ENCODE peak calls at places on chromosomes 1 and 21, in five cellular contexts. L is HFF-Myc, S is heart left ventricle, A is WTC11, Y is A549. F is an unnamed sample.

GRCh38 chr1:17347769-17348592 is 24.0 kb upstream of the PADI6 start:
- DNase-seq in L (peak; percentile 46), S (no peak), A (no peak), Y (peak; percentile 47), F (peak; percentile 29)

GRCh38 chr1:972726-973458 is 6.6 kb downstream of the PLEKHN1 start:
- DNase-seq in L (no peak), S (peak; percentile 20), A (no peak), Y (no peak), F (no peak)

GRCh38 chr1:230122361-230123279 is 55.6 kb downstream of the GALNT2 start:
- DNase-seq in L (no peak), S (no peak), A (no peak), Y (no peak), F (no peak)

GRCh38 chr1:115457295-115457694 is 119.2 kb upstream of the NGF start:
- DNase-seq in L (no peak), S (no peak), A (no peak), Y (no peak), F (no peak)

GRCh38 chr1:115089443-115090340 is at the start of gene TSPAN2:
- DNase-seq in L (no peak), S (peak; percentile 81), A (peak; percentile 95), Y (peak; percentile 54), F (peak; percentile 96)

GRCh38 chr21:33951276-33952178 is 35.9 kb upstream of the ATP5PO start:
- DNase-seq in L (no peak), S (no peak), A (no peak), Y (no peak), F (no peak)

GRCh38 chr1:204266504-204267034 is 52.8 kb upstream of the GOLT1A start:
- DNase-seq in L (no peak), S (no peak), A (no peak), Y (peak; percentile 46), F (no peak)

GRCh38 chr1:52825868-52826267 is 16.7 kb upstream of the ZYG11A start:
- DNase-seq in L (no peak), S (no peak), A (no peak), Y (no peak), F (no peak)

GRCh38 chr1:53899206-53899628 is 5.2 kb downstream of the DIO1 start:
- DNase-seq in L (no peak), S (no peak), A (no peak), Y (no peak), F (no peak)

GRCh38 chr1:21378705-21379494 is 61.0 kb upstream of the NBPF3 start:
- DNase-seq in L (no peak), S (no peak), A (no peak), Y (peak; percentile 65), F (no peak)

GRCh38 chr1:75423616-75424015 is 187.3 kb downstream of the SLC44A5 start:
- DNase-seq in L (no peak), S (no peak), A (no peak), Y (no peak), F (no peak)
- TF ChIP-seq CTCF in L (no peak), S (no peak), A (peak; percentile 20), Y (no peak), F (peak; percentile 64)

GRCh38 chr21:44755227-44755626 is 43.9 kb upstream of the TSPEAR start:
- DNase-seq in L (no peak), S (no peak), A (no peak), Y (no peak), F (peak; percentile 8)
- TF ChIP-seq CTCF in L (no peak), S (no peak), A (no peak), Y (no peak), F (no peak)

GRCh38 chr1:118363396-118363795 is 178.4 kb upstream of the SPAG17 start:
- DNase-seq in L (no peak), S (no peak), A (no peak), Y (no peak), F (no peak)

GRCh38 chr1:118360817-118361216 is 175.8 kb upstream of the SPAG17 start:
- DNase-seq in L (peak; percentile 63), S (no peak), A (no peak), Y (no peak), F (no peak)

GRCh38 chr1:118370861-118371260 is 185.8 kb upstream of the SPAG17 start:
- DNase-seq in L (no peak), S (no peak), A (no peak), Y (no peak), F (no peak)

GRCh38 chr1:118366296-118366695 is 181.3 kb upstream of the SPAG17 start:
- DNase-seq in L (no peak), S (no peak), A (no peak), Y (no peak), F (no peak)

DNA sequence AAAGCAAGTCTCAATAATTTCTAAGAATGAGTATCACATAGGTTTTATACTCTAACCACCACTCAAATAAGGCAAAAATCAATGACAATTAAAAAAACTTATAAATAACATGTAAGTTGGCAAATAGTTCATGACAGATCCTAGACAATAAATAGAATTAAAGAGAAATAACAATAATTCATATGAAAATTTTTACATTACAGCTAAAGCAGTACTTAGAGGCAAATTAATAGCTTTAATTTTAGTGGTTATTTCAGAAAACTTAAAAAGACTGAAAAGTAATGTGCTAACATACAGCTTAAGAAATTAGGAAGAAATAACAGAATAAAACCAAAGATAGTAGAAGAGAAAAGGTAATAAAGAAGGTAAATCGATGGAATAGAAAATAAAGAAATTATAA is 179.9 kb upstream of the SPAG17 start:
- DNase-seq in L (no peak), S (no peak), A (no peak), Y (no peak), F (no peak)
- TF ChIP-seq CTCF in L (no peak), S (no peak), A (no peak), Y (no peak), F (no peak)

GRCh38 chr1:15975358-15975804 is 520 bp downstream of the ZBTB17 start:
- DNase-seq in L (no peak), S (peak; percentile 71), A (peak; percentile 72), Y (peak; percentile 44), F (peak; percentile 74)
- TF ChIP-seq CTCF in L (no peak), S (no peak), A (no peak), Y (peak; percentile 5), F (peak; percentile 50)

DNA sequence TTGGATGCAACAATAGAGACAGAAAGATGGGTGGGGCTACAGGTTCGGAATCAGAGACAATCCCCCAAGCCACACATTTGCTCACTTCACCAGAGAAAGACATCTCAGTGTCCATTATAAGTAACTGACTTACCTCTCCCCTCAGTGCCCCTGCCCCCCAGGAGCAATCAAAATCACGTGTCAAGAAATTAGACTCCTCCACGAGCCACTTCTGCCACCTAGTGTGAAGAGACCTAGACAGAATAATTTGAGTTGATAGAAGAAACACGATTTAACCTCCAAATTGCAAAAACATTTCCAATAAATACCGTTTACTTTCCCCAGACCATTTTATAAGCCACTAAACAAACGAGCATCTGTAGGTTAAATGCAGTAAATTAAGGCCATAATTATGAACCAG is 123.2 kb downstream of the SLC30A10 start:
- DNase-seq in L (no peak), S (no peak), A (no peak), Y (peak; percentile 10), F (no peak)
- TF ChIP-seq CTCF in L (peak; percentile 18), S (peak; percentile 31), A (no peak), Y (peak; percentile 38), F (no peak)

GRCh38 chr21:37912616-37913015 is 3.6 kb downstream of the KCNJ6 start:
- DNase-seq in L (no peak), S (no peak), A (no peak), Y (no peak), F (no peak)

GRCh38 chr21:37907076-37907475 is 9.2 kb downstream of the KCNJ6 start:
- DNase-seq in L (no peak), S (no peak), A (no peak), Y (no peak), F (no peak)

GRCh38 chr21:37908691-37909090 is 7.6 kb downstream of the KCNJ6 start:
- DNase-seq in L (no peak), S (no peak), A (no peak), Y (no peak), F (no peak)

GRCh38 chr21:37914211-37914900 is 1.9 kb downstream of the KCNJ6 start:
- DNase-seq in L (no peak), S (peak; percentile 25), A (peak; percentile 86), Y (no peak), F (peak; percentile 84)

GRCh38 chr21:37909936-37910335 is 6.3 kb downstream of the KCNJ6 start:
- DNase-seq in L (no peak), S (no peak), A (no peak), Y (no peak), F (no peak)
- TF ChIP-seq CTCF in L (peak; percentile 15), S (no peak), A (no peak), Y (no peak), F (peak; percentile 52)

GRCh38 chr1:183956559-183957188 is 80.9 kb downstream of the COLGALT2 start:
- DNase-seq in L (peak; percentile 73), S (no peak), A (no peak), Y (peak; percentile 29), F (no peak)
- TF ChIP-seq CTCF in L (peak; percentile 28), S (peak; percentile 15), A (no peak), Y (no peak), F (no peak)

DNA sequence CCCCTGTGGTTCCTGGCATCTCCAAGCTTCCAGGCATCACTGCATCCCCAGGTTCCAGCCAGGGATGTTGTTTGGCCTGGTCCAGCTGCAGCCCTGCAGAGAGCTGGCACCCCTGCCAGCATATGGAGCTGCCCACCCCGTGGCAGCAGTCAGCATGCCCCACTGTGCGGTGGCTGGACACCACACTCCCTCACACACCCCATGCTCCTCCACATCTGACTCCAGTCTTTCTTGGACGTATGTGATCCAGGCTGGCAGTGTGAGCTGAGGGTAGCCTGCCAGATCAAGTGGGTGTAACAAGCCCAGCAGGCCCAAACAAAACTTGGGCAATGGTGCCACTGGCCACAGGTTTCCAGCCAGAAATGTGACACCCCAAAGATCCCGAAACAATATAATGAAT is 620.4 kb downstream of the RWDD3 start:
- DNase-seq in L (no peak), S (no peak), A (no peak), Y (no peak), F (no peak)
- TF ChIP-seq CTCF in L (no peak), S (no peak), A (no peak), Y (no peak), F (no peak)

F was measured in H9.